ENCODE peak calls at places on chromosomes 4 and X, in nine cellular contexts. S is NB4, W is adrenal gland, Z is lower leg skin, R is IMR-90, X is esophagus muscularis mucosa, D is Peyer's patch, J is HCT116, B is transverse colon. P is an unnamed sample.

GRCh38 chr4:130901321-130901720 is 1805.4 kb downstream of the C4orf33 start:
- DNase-seq in R (no peak), J (no peak), S (no peak), D (no peak), B (no peak), X (no peak), Z (no peak), W (no peak), P (no peak)

GRCh38 chr4:137531121-137531520 is 1.2 kb downstream of the PCDH18 start:
- DNase-seq in S (no peak), W (no peak), X (no peak), Z (no peak), J (no peak), B (no peak), R (peak), D (no peak), P (peak)

GRCh38 chr4:87530868-87531267 is 1.7 kb upstream of the SPARCL1 start:
- DNase-seq in W (peak), J (no peak), D (no peak), R (peak), B (peak), X (peak), S (no peak), Z (peak), P (peak)

GRCh38 chrX:35166023-35166422 is 223.4 kb downstream of the FAM47B start:
- DNase-seq in S (no peak), J (no peak), R (no peak), X (no peak), W (no peak), D (no peak), Z (no peak), B (no peak), P (no peak)

GRCh38 chr4:85901500-85901899 is 426.6 kb downstream of the ARHGAP24 start:
- DNase-seq in R (peak), B (no peak), X (no peak), J (no peak), W (no peak), S (no peak), D (no peak), Z (no peak), P (no peak)

GRCh38 chrX:72381439-72382198 is 75.9 kb upstream of the CITED1 start:
- DNase-seq in J (no peak), D (no peak), W (no peak), Z (no peak), X (no peak), S (no peak), R (no peak), B (no peak), P (no peak)

GRCh38 chrX:122880952-122881351 is 303.1 kb upstream of the GRIA3 start:
- DNase-seq in X (no peak), W (no peak), S (no peak), J (no peak), B (no peak), D (no peak), R (no peak), Z (no peak), P (no peak)

GRCh38 chr4:80112236-80112635 is 39.2 kb upstream of the ANTXR2 start:
- DNase-seq in W (no peak), Z (peak), B (no peak), R (peak), X (no peak), J (no peak), D (no peak), S (no peak), P (no peak)

GRCh38 chr4:5037553-5038551 is 13.4 kb upstream of the STK32B start:
- DNase-seq in D (no peak), J (no peak), S (peak), Z (peak), B (peak), X (no peak), R (peak), W (no peak), P (no peak)

GRCh38 chr4:162494935-162495334 is 331.1 kb upstream of the FSTL5 start:
- DNase-seq in Z (no peak), S (no peak), X (no peak), W (no peak), R (no peak), B (no peak), D (no peak), J (no peak), P (no peak)

GRCh38 chr4:112322866-112323265 is 25.7 kb downstream of the ALPK1 start:
- DNase-seq in R (no peak), W (no peak), D (no peak), J (no peak), B (no peak), Z (no peak), X (no peak), S (no peak), P (no peak)

GRCh38 chr4:139582044-139582443 is 26.0 kb upstream of the SETD7 start:
- DNase-seq in S (no peak), B (no peak), R (peak), X (no peak), W (no peak), J (no peak), D (no peak), Z (no peak), P (no peak)

GRCh38 chr4:15368906-15369305 is 58.9 kb upstream of the C1QTNF7 start:
- DNase-seq in R (peak), D (no peak), W (no peak), B (no peak), J (no peak), S (peak), Z (no peak), X (no peak), P (no peak)

GRCh38 chrX:7263961-7264360 is 116.0 kb upstream of the PUDP start:
- DNase-seq in W (no peak), Z (peak), R (no peak), B (no peak), D (no peak), J (no peak), X (no peak), S (peak), P (no peak)

DNA sequence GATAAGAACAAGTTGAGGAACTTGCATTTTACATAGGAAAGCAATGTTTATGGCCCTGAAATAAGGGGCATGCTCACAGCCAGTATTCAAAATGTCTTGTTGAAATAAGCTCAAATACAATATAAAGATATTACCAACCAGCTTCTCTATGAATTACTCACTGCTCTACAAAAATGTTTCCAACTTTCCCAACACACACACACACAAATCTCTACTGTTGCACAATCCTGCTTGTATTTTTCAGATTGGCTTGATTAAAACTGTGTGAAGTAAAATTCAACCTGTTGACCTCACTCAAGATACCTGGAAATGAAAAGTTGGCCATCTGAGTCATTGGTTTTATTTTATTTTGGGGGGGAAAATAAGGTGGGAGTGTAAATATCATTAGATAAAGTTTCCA is 128.6 kb downstream of the CHIC2 start:
- DNase-seq in R (peak), X (no peak), J (no peak), B (no peak), D (no peak), S (no peak), W (no peak), Z (no peak), P (no peak)
- TF ChIP-seq POLR2A in R (no peak), X (no peak), J (no peak), B (no peak), D (no peak), S (no peak), W (no peak), Z (no peak), P (no peak)

GRCh38 chr4:186249785-186250739 is 15.9 kb upstream of the F11 start:
- DNase-seq in B (no peak), R (peak), X (no peak), D (no peak), J (no peak), S (no peak), W (no peak), Z (no peak), P (no peak)
- TF ChIP-seq POLR2A in B (no peak), R (no peak), X (no peak), D (no peak), J (no peak), S (no peak), W (no peak), Z (no peak), P (no peak)

GRCh38 chrX:103376118-103376978 is at the start of gene BEX3:
- DNase-seq in R (peak), Z (no peak), X (no peak), S (no peak), B (peak), W (peak), D (no peak), J (no peak), P (peak)
- TF ChIP-seq POLR2A in R (peak), Z (no peak), X (no peak), S (no peak), B (peak), W (peak), D (no peak), J (peak), P (no peak)

DNA sequence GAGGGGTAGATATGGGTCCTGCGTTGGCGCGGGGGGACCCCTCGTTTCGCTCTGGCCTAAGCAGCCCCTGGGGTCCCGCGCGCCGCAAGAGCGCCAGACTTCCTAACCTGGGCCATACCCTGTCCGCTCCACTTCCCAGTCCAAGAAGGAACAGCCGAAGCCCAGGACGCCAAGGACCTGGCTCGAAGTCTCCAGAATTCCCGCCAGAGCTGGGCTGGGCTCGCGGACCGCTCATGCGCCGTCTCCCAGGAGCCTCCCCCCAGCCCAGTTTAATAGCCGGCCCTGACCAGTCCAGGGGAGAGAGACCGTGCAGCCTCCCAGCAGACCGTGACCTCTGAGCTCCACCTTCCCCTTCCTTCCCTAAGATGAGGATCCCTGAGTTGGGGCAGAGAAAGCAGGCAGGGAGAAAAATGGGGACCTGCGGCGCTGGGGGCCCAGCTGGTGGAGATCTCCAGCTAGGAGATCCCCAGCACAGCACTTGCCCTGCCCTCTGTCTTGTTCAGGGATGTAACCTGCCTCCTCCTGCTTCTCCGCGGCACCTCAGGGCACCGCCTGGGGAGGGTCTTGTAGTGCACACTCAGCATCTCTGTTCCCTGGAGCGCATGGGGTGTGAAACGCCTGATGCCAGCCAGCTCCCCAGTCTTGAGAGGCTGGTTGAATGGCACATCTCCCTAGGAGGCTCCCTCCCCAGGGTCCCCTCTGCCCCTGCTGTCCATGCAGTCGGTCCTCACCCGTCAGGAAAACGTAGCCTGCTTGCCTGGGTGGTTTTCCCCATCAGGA is 1.2 kb upstream of the LETM1 start:
- DNase-seq in X (no peak), R (no peak), D (no peak), W (peak), S (no peak), Z (no peak), J (no peak), B (peak), P (peak)
- TF ChIP-seq POLR2A in X (no peak), R (no peak), D (no peak), W (no peak), S (no peak), Z (no peak), J (no peak), B (no peak), P (no peak)

GRCh38 chr4:108168672-108169562 is at the start of gene LEF1:
- DNase-seq in R (peak), D (no peak), B (peak), S (no peak), W (peak), J (no peak), Z (no peak), X (no peak), P (peak)
- TF ChIP-seq POLR2A in R (no peak), D (no peak), B (no peak), S (no peak), W (no peak), J (no peak), Z (no peak), X (no peak), P (no peak)